ENCODE peak calls at places on chromosomes 1 and 21, in ten cellular contexts. One of them, this sample, is unnamed.
A peak's percentile ranks its signal among the peaks of the same experiment; 100 is the strongest.

GRCh38 chr1:160094291-160094625 is 4.2 kb downstream of the IGSF8 start:
- DNase-seq in activated CD8-positive, alpha-beta memory T cell treated with anti-CD3 and anti-CD28 coated beads, Interleukin-2, amount 50 U/mL, for 4 hours: no peak
- DNase-seq in iris pigment epithelial cell: no peak
- DNase-seq in HTR-8/SVneo: no peak
- DNase-seq in HEK293T: no peak
- DNase-seq in kidney tubule cell: no peak
- DNase-seq in activated naive CD8-positive, alpha-beta T cell treated with anti-CD3 and anti-CD28 coated beads for 36 hours: no peak
- DNase-seq in AG09319: no peak
- DNase-seq in amniotic stem cell: no peak
- DNase-seq in NCI-H345: no peak
- DNase-seq in this sample: no peak

GRCh38 chr1:214498030-214498429 is 53.4 kb downstream of the PTPN14 start:
- DNase-seq in activated CD8-positive, alpha-beta memory T cell treated with anti-CD3 and anti-CD28 coated beads, Interleukin-2, amount 50 U/mL, for 4 hours: no peak
- DNase-seq in iris pigment epithelial cell: no peak
- DNase-seq in HTR-8/SVneo: no peak
- DNase-seq in HEK293T: no peak
- DNase-seq in kidney tubule cell: no peak
- DNase-seq in activated naive CD8-positive, alpha-beta T cell treated with anti-CD3 and anti-CD28 coated beads for 36 hours: no peak
- DNase-seq in AG09319: no peak
- DNase-seq in amniotic stem cell: no peak
- DNase-seq in NCI-H345: no peak
- DNase-seq in this sample: no peak

GRCh38 chr21:29465528-29465927 is 166.8 kb downstream of the BACH1 start:
- DNase-seq in activated CD8-positive, alpha-beta memory T cell treated with anti-CD3 and anti-CD28 coated beads, Interleukin-2, amount 50 U/mL, for 4 hours: no peak
- DNase-seq in iris pigment epithelial cell: peak; percentile 9
- DNase-seq in HTR-8/SVneo: no peak
- DNase-seq in HEK293T: no peak
- DNase-seq in kidney tubule cell: no peak
- DNase-seq in activated naive CD8-positive, alpha-beta T cell treated with anti-CD3 and anti-CD28 coated beads for 36 hours: no peak
- DNase-seq in AG09319: no peak
- DNase-seq in amniotic stem cell: no peak
- DNase-seq in NCI-H345: no peak
- DNase-seq in this sample: no peak

GRCh38 chr1:225923381-225923691 is 714 bp downstream of the PYCR2 start:
- DNase-seq in activated CD8-positive, alpha-beta memory T cell treated with anti-CD3 and anti-CD28 coated beads, Interleukin-2, amount 50 U/mL, for 4 hours: no peak
- DNase-seq in iris pigment epithelial cell: no peak
- DNase-seq in HTR-8/SVneo: no peak
- DNase-seq in HEK293T: peak; percentile 39
- DNase-seq in kidney tubule cell: no peak
- DNase-seq in activated naive CD8-positive, alpha-beta T cell treated with anti-CD3 and anti-CD28 coated beads for 36 hours: no peak
- DNase-seq in AG09319: no peak
- DNase-seq in amniotic stem cell: no peak
- DNase-seq in NCI-H345: no peak
- DNase-seq in this sample: no peak

GRCh38 chr1:162846256-162847212 is 14.4 kb downstream of the CCDC190 start:
- DNase-seq in activated CD8-positive, alpha-beta memory T cell treated with anti-CD3 and anti-CD28 coated beads, Interleukin-2, amount 50 U/mL, for 4 hours: no peak
- DNase-seq in iris pigment epithelial cell: peak; percentile 81
- DNase-seq in HTR-8/SVneo: no peak
- DNase-seq in HEK293T: no peak
- DNase-seq in kidney tubule cell: no peak
- DNase-seq in activated naive CD8-positive, alpha-beta T cell treated with anti-CD3 and anti-CD28 coated beads for 36 hours: no peak
- DNase-seq in AG09319: peak; percentile 75
- DNase-seq in amniotic stem cell: peak; percentile 24
- DNase-seq in NCI-H345: no peak
- DNase-seq in this sample: no peak

GRCh38 chr1:230113605-230114241 is 46.7 kb downstream of the GALNT2 start:
- DNase-seq in activated CD8-positive, alpha-beta memory T cell treated with anti-CD3 and anti-CD28 coated beads, Interleukin-2, amount 50 U/mL, for 4 hours: no peak
- DNase-seq in iris pigment epithelial cell: peak; percentile 97
- DNase-seq in HTR-8/SVneo: peak; percentile 82
- DNase-seq in HEK293T: no peak
- DNase-seq in kidney tubule cell: peak; percentile 48
- DNase-seq in activated naive CD8-positive, alpha-beta T cell treated with anti-CD3 and anti-CD28 coated beads for 36 hours: no peak
- DNase-seq in AG09319: no peak
- DNase-seq in amniotic stem cell: peak; percentile 79
- DNase-seq in NCI-H345: no peak
- DNase-seq in this sample: no peak

GRCh38 chr1:19682257-19682656 is 17.6 kb downstream of the HTR6 start:
- DNase-seq in activated CD8-positive, alpha-beta memory T cell treated with anti-CD3 and anti-CD28 coated beads, Interleukin-2, amount 50 U/mL, for 4 hours: no peak
- DNase-seq in iris pigment epithelial cell: peak; percentile 80
- DNase-seq in HTR-8/SVneo: no peak
- DNase-seq in HEK293T: no peak
- DNase-seq in kidney tubule cell: peak; percentile 60
- DNase-seq in activated naive CD8-positive, alpha-beta T cell treated with anti-CD3 and anti-CD28 coated beads for 36 hours: no peak
- DNase-seq in AG09319: peak; percentile 71
- DNase-seq in amniotic stem cell: peak; percentile 35
- DNase-seq in NCI-H345: no peak
- DNase-seq in this sample: no peak

GRCh38 chr21:44753357-44753756 is 42.0 kb upstream of the TSPEAR start:
- DNase-seq in activated CD8-positive, alpha-beta memory T cell treated with anti-CD3 and anti-CD28 coated beads, Interleukin-2, amount 50 U/mL, for 4 hours: no peak
- DNase-seq in iris pigment epithelial cell: no peak
- DNase-seq in HTR-8/SVneo: no peak
- DNase-seq in HEK293T: no peak
- DNase-seq in kidney tubule cell: no peak
- DNase-seq in activated naive CD8-positive, alpha-beta T cell treated with anti-CD3 and anti-CD28 coated beads for 36 hours: no peak
- DNase-seq in AG09319: no peak
- DNase-seq in amniotic stem cell: no peak
- DNase-seq in NCI-H345: no peak
- DNase-seq in this sample: no peak

GRCh38 chr1:11520531-11521233 is 41.7 kb downstream of the DISP3 start:
- DNase-seq in activated CD8-positive, alpha-beta memory T cell treated with anti-CD3 and anti-CD28 coated beads, Interleukin-2, amount 50 U/mL, for 4 hours: peak; percentile 12
- DNase-seq in iris pigment epithelial cell: no peak
- DNase-seq in HTR-8/SVneo: no peak
- DNase-seq in HEK293T: no peak
- DNase-seq in kidney tubule cell: no peak
- DNase-seq in activated naive CD8-positive, alpha-beta T cell treated with anti-CD3 and anti-CD28 coated beads for 36 hours: no peak
- DNase-seq in AG09319: no peak
- DNase-seq in amniotic stem cell: no peak
- DNase-seq in NCI-H345: no peak
- DNase-seq in this sample: no peak

GRCh38 chr1:21534674-21535378 is 25.6 kb downstream of the ALPL start:
- DNase-seq in activated CD8-positive, alpha-beta memory T cell treated with anti-CD3 and anti-CD28 coated beads, Interleukin-2, amount 50 U/mL, for 4 hours: no peak
- DNase-seq in iris pigment epithelial cell: peak; percentile 68
- DNase-seq in HTR-8/SVneo: no peak
- DNase-seq in HEK293T: peak; percentile 71
- DNase-seq in kidney tubule cell: peak; percentile 68
- DNase-seq in activated naive CD8-positive, alpha-beta T cell treated with anti-CD3 and anti-CD28 coated beads for 36 hours: peak; percentile 15
- DNase-seq in AG09319: no peak
- DNase-seq in amniotic stem cell: peak; percentile 48
- DNase-seq in NCI-H345: no peak
- DNase-seq in this sample: peak; percentile 49

GRCh38 chr1:45827256-45827655 is 23.8 kb downstream of the MAST2 start:
- DNase-seq in activated CD8-positive, alpha-beta memory T cell treated with anti-CD3 and anti-CD28 coated beads, Interleukin-2, amount 50 U/mL, for 4 hours: no peak
- DNase-seq in iris pigment epithelial cell: no peak
- DNase-seq in HTR-8/SVneo: no peak
- DNase-seq in HEK293T: no peak
- DNase-seq in kidney tubule cell: no peak
- DNase-seq in activated naive CD8-positive, alpha-beta T cell treated with anti-CD3 and anti-CD28 coated beads for 36 hours: no peak
- DNase-seq in AG09319: no peak
- DNase-seq in amniotic stem cell: no peak
- DNase-seq in NCI-H345: no peak
- DNase-seq in this sample: no peak

GRCh38 chr1:8239039-8239305 is 78.9 kb upstream of the SLC45A1 start:
- DNase-seq in activated CD8-positive, alpha-beta memory T cell treated with anti-CD3 and anti-CD28 coated beads, Interleukin-2, amount 50 U/mL, for 4 hours: no peak
- DNase-seq in iris pigment epithelial cell: peak; percentile 77
- DNase-seq in HTR-8/SVneo: no peak
- DNase-seq in HEK293T: no peak
- DNase-seq in kidney tubule cell: no peak
- DNase-seq in activated naive CD8-positive, alpha-beta T cell treated with anti-CD3 and anti-CD28 coated beads for 36 hours: no peak
- DNase-seq in AG09319: no peak
- DNase-seq in amniotic stem cell: no peak
- DNase-seq in NCI-H345: no peak
- DNase-seq in this sample: no peak

GRCh38 chr1:112251766-112252506 is 144.1 kb upstream of the CTTNBP2NL start:
- DNase-seq in activated CD8-positive, alpha-beta memory T cell treated with anti-CD3 and anti-CD28 coated beads, Interleukin-2, amount 50 U/mL, for 4 hours: no peak
- DNase-seq in iris pigment epithelial cell: peak; percentile 41
- DNase-seq in HTR-8/SVneo: peak; percentile 10
- DNase-seq in HEK293T: no peak
- DNase-seq in kidney tubule cell: peak; percentile 76
- DNase-seq in activated naive CD8-positive, alpha-beta T cell treated with anti-CD3 and anti-CD28 coated beads for 36 hours: no peak
- DNase-seq in AG09319: no peak
- DNase-seq in amniotic stem cell: no peak
- DNase-seq in NCI-H345: no peak
- DNase-seq in this sample: no peak